ENCODE peak calls at places on chromosomes 11 and 22, in seven cellular contexts. One of them, this sample, is unnamed. For H3K4me1, the result is how much of the 10 kb centered on the place peaks cover.

GRCh38 chr11:78655561-78655960 is 80.9 kb upstream of the NARS2 start:
- DNase-seq in HCT116: no peak
- DNase-seq in transverse colon: no peak
- DNase-seq in left ventricle myocardium inferior: no peak
- DNase-seq in uterus: no peak
- DNase-seq in mesendoderm: no peak
- DNase-seq in upper lobe of left lung: no peak
- DNase-seq in this sample: no peak

GRCh38 chr11:66011239-66011784 is 496 bp upstream of the CST6 start:
- DNase-seq in HCT116: peak
- DNase-seq in left ventricle myocardium inferior: no peak
- DNase-seq in transverse colon: no peak
- DNase-seq in upper lobe of left lung: peak
- DNase-seq in uterus: no peak
- DNase-seq in mesendoderm: peak
- DNase-seq in this sample: peak

GRCh38 chr22:45678961-45679912 is 7.6 kb downstream of the ATXN10 start:
- DNase-seq in HCT116: no peak
- DNase-seq in mesendoderm: no peak
- DNase-seq in transverse colon: no peak
- DNase-seq in left ventricle myocardium inferior: no peak
- DNase-seq in uterus: no peak
- DNase-seq in upper lobe of left lung: no peak
- DNase-seq in this sample: peak

GRCh38 chr11:122505304-122506006 is 150.1 kb upstream of the UBASH3B start:
- DNase-seq in mesendoderm: peak
- DNase-seq in uterus: peak
- DNase-seq in HCT116: peak
- DNase-seq in left ventricle myocardium inferior: peak
- DNase-seq in transverse colon: peak
- DNase-seq in upper lobe of left lung: peak
- DNase-seq in this sample: peak

GRCh38 chr11:120137611-120138521 is at the start of gene TRIM29:
- DNase-seq in uterus: peak
- DNase-seq in upper lobe of left lung: no peak
- DNase-seq in transverse colon: peak
- DNase-seq in left ventricle myocardium inferior: no peak
- DNase-seq in HCT116: no peak
- DNase-seq in mesendoderm: peak
- DNase-seq in this sample: no peak

GRCh38 chr22:30885591-30885990 is 83.0 kb downstream of the MORC2 start:
- DNase-seq in HCT116: no peak
- DNase-seq in upper lobe of left lung: no peak
- DNase-seq in left ventricle myocardium inferior: no peak
- DNase-seq in mesendoderm: no peak
- DNase-seq in transverse colon: no peak
- DNase-seq in uterus: no peak
- DNase-seq in this sample: no peak

GRCh38 chr22:39476664-39477063 is 19.9 kb downstream of the MGAT3 start:
- DNase-seq in left ventricle myocardium inferior: no peak
- DNase-seq in mesendoderm: no peak
- DNase-seq in transverse colon: no peak
- DNase-seq in HCT116: no peak
- DNase-seq in upper lobe of left lung: no peak
- DNase-seq in uterus: no peak
- DNase-seq in this sample: no peak

GRCh38 chr11:63841554-63841953 is 2.6 kb downstream of the MARK2 start:
- DNase-seq in mesendoderm: peak
- DNase-seq in left ventricle myocardium inferior: no peak
- DNase-seq in upper lobe of left lung: peak
- DNase-seq in HCT116: no peak
- DNase-seq in uterus: no peak
- DNase-seq in transverse colon: no peak
- DNase-seq in this sample: peak

GRCh38 chr22:37486224-37486845 is at the start of gene MFNG:
- DNase-seq in left ventricle myocardium inferior: peak
- DNase-seq in HCT116: no peak
- DNase-seq in transverse colon: peak
- DNase-seq in mesendoderm: peak
- DNase-seq in uterus: peak
- DNase-seq in upper lobe of left lung: peak
- DNase-seq in this sample: no peak

GRCh38 chr11:69636512-69636866 is 4.5 kb upstream of the CCND1 start:
- DNase-seq in upper lobe of left lung: peak
- DNase-seq in uterus: peak
- DNase-seq in transverse colon: peak
- DNase-seq in left ventricle myocardium inferior: peak
- DNase-seq in HCT116: peak
- DNase-seq in mesendoderm: peak
- DNase-seq in this sample: peak

GRCh38 chr11:112834277-112834755 is 126.9 kb upstream of the NCAM1 start:
- DNase-seq in mesendoderm: peak
- DNase-seq in transverse colon: peak
- DNase-seq in HCT116: no peak
- DNase-seq in left ventricle myocardium inferior: peak
- DNase-seq in upper lobe of left lung: no peak
- DNase-seq in uterus: peak
- DNase-seq in this sample: no peak

GRCh38 chr22:28711820-28712777 is 29.5 kb downstream of the CHEK2 start:
- DNase-seq in left ventricle myocardium inferior: no peak
- DNase-seq in upper lobe of left lung: no peak
- DNase-seq in transverse colon: no peak
- DNase-seq in HCT116: no peak
- DNase-seq in uterus: no peak
- DNase-seq in mesendoderm: peak
- DNase-seq in this sample: no peak

GRCh38 chr11:6233984-6234313 is 487 bp downstream of the FHIP1B start:
- DNase-seq in transverse colon: peak
- DNase-seq in mesendoderm: no peak
- DNase-seq in upper lobe of left lung: no peak
- DNase-seq in left ventricle myocardium inferior: no peak
- DNase-seq in HCT116: no peak
- DNase-seq in uterus: no peak
- DNase-seq in this sample: no peak

GRCh38 chr11:17156283-17156682 is 51.5 kb downstream of the PIK3C2A start:
- DNase-seq in uterus: no peak
- DNase-seq in left ventricle myocardium inferior: no peak
- DNase-seq in upper lobe of left lung: no peak
- DNase-seq in mesendoderm: no peak
- DNase-seq in HCT116: no peak
- DNase-seq in transverse colon: no peak
- DNase-seq in this sample: no peak

GRCh38 chr11:60951611-60951908 is 416 bp downstream of the SLC15A3 start:
- DNase-seq in uterus: peak
- DNase-seq in HCT116: no peak
- DNase-seq in mesendoderm: peak
- DNase-seq in transverse colon: no peak
- DNase-seq in upper lobe of left lung: no peak
- DNase-seq in left ventricle myocardium inferior: no peak
- DNase-seq in this sample: peak

GRCh38 chr11:65218446-65218845 is 36.7 kb downstream of the CAPN1 start:
- DNase-seq in mesendoderm: no peak
- DNase-seq in upper lobe of left lung: no peak
- DNase-seq in HCT116: no peak
- DNase-seq in uterus: no peak
- DNase-seq in transverse colon: no peak
- DNase-seq in left ventricle myocardium inferior: no peak
- DNase-seq in this sample: no peak

GRCh38 chr11:43812471-43812870 is 68.2 kb upstream of the ALKBH3 start:
- DNase-seq in upper lobe of left lung: no peak
- DNase-seq in left ventricle myocardium inferior: no peak
- DNase-seq in mesendoderm: no peak
- DNase-seq in HCT116: no peak
- DNase-seq in uterus: no peak
- DNase-seq in transverse colon: no peak
- DNase-seq in this sample: no peak

GRCh38 chr11:116221351-116221750 is 551.4 kb downstream of the BUD13 start:
- DNase-seq in mesendoderm: no peak
- DNase-seq in upper lobe of left lung: no peak
- DNase-seq in transverse colon: no peak
- DNase-seq in uterus: no peak
- DNase-seq in left ventricle myocardium inferior: no peak
- DNase-seq in HCT116: no peak
- DNase-seq in this sample: no peak

GRCh38 chr22:19749876-19750275 is 10.7 kb upstream of the TBX1 start:
- DNase-seq in upper lobe of left lung: no peak
- DNase-seq in uterus: no peak
- DNase-seq in HCT116: no peak
- DNase-seq in mesendoderm: no peak
- DNase-seq in transverse colon: no peak
- DNase-seq in left ventricle myocardium inferior: no peak
- DNase-seq in this sample: no peak

GRCh38 chr11:62048101-62048500 is 75.7 kb upstream of the INCENP start:
- DNase-seq in HCT116: no peak
- DNase-seq in transverse colon: no peak
- DNase-seq in upper lobe of left lung: no peak
- DNase-seq in uterus: no peak
- DNase-seq in left ventricle myocardium inferior: no peak
- DNase-seq in mesendoderm: peak
- DNase-seq in this sample: no peak

GRCh38 chr11:62974848-62975522 is 9.8 kb downstream of the SLC22A6 start:
- DNase-seq in upper lobe of left lung: peak
- DNase-seq in transverse colon: peak
- DNase-seq in mesendoderm: peak
- DNase-seq in left ventricle myocardium inferior: peak
- DNase-seq in HCT116: peak
- DNase-seq in uterus: no peak
- DNase-seq in this sample: no peak

GRCh38 chr11:120556841-120557240 is 45.3 kb downstream of the GRIK4 start:
- DNase-seq in transverse colon: no peak
- DNase-seq in left ventricle myocardium inferior: no peak
- DNase-seq in mesendoderm: no peak
- DNase-seq in uterus: no peak
- DNase-seq in HCT116: no peak
- DNase-seq in upper lobe of left lung: no peak
- DNase-seq in this sample: no peak

GRCh38 chr22:49827853-49828598 is at the start of gene BRD1:
- DNase-seq in transverse colon: peak
- DNase-seq in mesendoderm: peak
- DNase-seq in upper lobe of left lung: peak
- DNase-seq in uterus: peak
- DNase-seq in HCT116: no peak
- DNase-seq in left ventricle myocardium inferior: peak
- DNase-seq in this sample: no peak

GRCh38 chr11:97525273-97525672 is 1135.5 kb downstream of the JRKL start:
- DNase-seq in mesendoderm: no peak
- DNase-seq in left ventricle myocardium inferior: no peak
- DNase-seq in transverse colon: no peak
- DNase-seq in upper lobe of left lung: no peak
- DNase-seq in HCT116: no peak
- DNase-seq in uterus: no peak
- DNase-seq in this sample: no peak

GRCh38 chr22:32698926-32699619 is 102.4 kb upstream of the TIMP3 start:
- DNase-seq in uterus: peak
- DNase-seq in transverse colon: peak
- DNase-seq in left ventricle myocardium inferior: peak
- DNase-seq in mesendoderm: no peak
- DNase-seq in HCT116: no peak
- DNase-seq in upper lobe of left lung: no peak
- DNase-seq in this sample: no peak

GRCh38 chr11:57316017-57316416 is 8.7 kb downstream of the TNKS1BP1 start:
- DNase-seq in left ventricle myocardium inferior: no peak
- DNase-seq in mesendoderm: peak
- DNase-seq in HCT116: no peak
- DNase-seq in uterus: no peak
- DNase-seq in transverse colon: no peak
- DNase-seq in upper lobe of left lung: no peak
- DNase-seq in this sample: no peak

GRCh38 chr11:124760205-124760652 is 1.9 kb downstream of the ESAM start:
- DNase-seq in left ventricle myocardium inferior: peak
- DNase-seq in uterus: no peak
- DNase-seq in transverse colon: no peak
- DNase-seq in mesendoderm: no peak
- DNase-seq in upper lobe of left lung: no peak
- DNase-seq in HCT116: no peak
- DNase-seq in this sample: no peak
- H3K27ac ChIP-seq in left ventricle myocardium inferior: peak
- H3K27ac ChIP-seq in uterus: peak
- H3K27ac ChIP-seq in transverse colon: peak
- H3K27ac ChIP-seq in mesendoderm: no peak
- H3K27ac ChIP-seq in upper lobe of left lung: peak
- H3K27ac ChIP-seq in HCT116: no peak
- H3K27ac ChIP-seq in this sample: no peak

GRCh38 chr11:117820071-117820470 is 4.5 kb downstream of the FXYD2 start:
- DNase-seq in uterus: no peak
- DNase-seq in transverse colon: peak
- DNase-seq in left ventricle myocardium inferior: no peak
- DNase-seq in mesendoderm: no peak
- DNase-seq in upper lobe of left lung: no peak
- DNase-seq in HCT116: no peak
- DNase-seq in this sample: no peak
- H3K4me1 ChIP-seq in uterus: under half
- H3K4me1 ChIP-seq in transverse colon: under half
- H3K4me1 ChIP-seq in left ventricle myocardium inferior: half or more
- H3K4me1 ChIP-seq in mesendoderm: under half
- H3K4me1 ChIP-seq in upper lobe of left lung: half or more
- H3K4me1 ChIP-seq in HCT116: under half
- H3K4me1 ChIP-seq in this sample: under half

GRCh38 chr11:106426696-106427095 is 349.2 kb downstream of the AASDHPPT start:
- DNase-seq in transverse colon: no peak
- DNase-seq in left ventricle myocardium inferior: no peak
- DNase-seq in upper lobe of left lung: no peak
- DNase-seq in uterus: no peak
- DNase-seq in HCT116: no peak
- DNase-seq in mesendoderm: no peak
- DNase-seq in this sample: no peak
- H3K4me3 ChIP-seq in transverse colon: no peak
- H3K4me3 ChIP-seq in left ventricle myocardium inferior: no peak
- H3K4me3 ChIP-seq in upper lobe of left lung: no peak
- H3K4me3 ChIP-seq in uterus: no peak
- H3K4me3 ChIP-seq in HCT116: no peak
- H3K4me3 ChIP-seq in mesendoderm: no peak
- H3K4me3 ChIP-seq in this sample: no peak

DNA sequence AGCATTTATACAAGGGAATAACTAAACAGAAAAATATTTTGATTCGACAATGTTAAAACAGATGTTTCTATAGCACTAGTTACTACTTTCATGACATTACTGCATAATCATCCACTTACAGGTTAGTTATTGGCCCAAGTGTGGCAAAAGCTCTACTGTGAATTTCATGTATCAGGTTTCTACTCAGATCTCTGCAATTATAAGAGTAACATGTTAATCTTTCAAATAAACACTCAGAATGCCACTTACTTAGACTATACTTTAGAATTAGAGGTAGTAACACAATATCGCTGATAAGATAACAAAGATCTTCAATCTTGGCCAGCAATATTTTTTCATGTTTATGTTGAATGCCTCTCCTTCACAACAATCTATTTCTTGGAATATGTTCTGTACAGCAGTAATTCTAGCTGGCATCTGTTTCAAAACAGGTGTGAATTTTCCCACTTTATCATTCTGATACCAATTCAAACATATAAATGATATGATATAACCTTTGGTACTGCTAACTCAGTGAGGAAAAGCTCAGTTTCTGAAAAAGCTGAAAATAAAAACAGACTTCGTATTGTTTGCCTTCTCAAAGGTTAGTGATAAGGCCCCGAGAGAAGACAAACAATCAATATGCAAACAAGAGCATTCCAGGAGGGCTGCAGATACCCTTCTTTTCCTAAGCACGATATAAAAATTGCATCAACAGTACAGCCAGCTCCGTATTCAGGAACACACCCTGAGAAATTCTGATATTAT is 11.0 kb upstream of the CCDC34 start:
- DNase-seq in HCT116: no peak
- DNase-seq in left ventricle myocardium inferior: no peak
- DNase-seq in transverse colon: no peak
- DNase-seq in uterus: no peak
- DNase-seq in upper lobe of left lung: no peak
- DNase-seq in mesendoderm: peak
- DNase-seq in this sample: no peak
- H3K27ac ChIP-seq in HCT116: no peak
- H3K27ac ChIP-seq in left ventricle myocardium inferior: no peak
- H3K27ac ChIP-seq in transverse colon: no peak
- H3K27ac ChIP-seq in uterus: no peak
- H3K27ac ChIP-seq in upper lobe of left lung: no peak
- H3K27ac ChIP-seq in mesendoderm: no peak
- H3K27ac ChIP-seq in this sample: no peak